ENCODE peak calls at places on chromosomes 1 and 21, in eight cellular contexts. P is PC-3; Z is psoas muscle; A is heart right ventricle; Y is CD8-positive, alpha-beta T cell; W is transverse colon; J is mammary epithelial cell; G is stomach. N is an unnamed sample.

GRCh38 chr1:6998267-6998666 is 213.0 kb downstream of the CAMTA1 start:
- DNase-seq in P (peak; percentile 37), Z (no peak), A (peak; percentile 14), Y (no peak), W (peak; percentile 33), J (no peak), G (no peak), N (peak; percentile 56)

GRCh38 chr1:89605692-89606091 is 27.2 kb upstream of the LRRC8C start:
- DNase-seq in P (peak; percentile 87), Z (no peak), A (no peak), Y (no peak), W (no peak), J (peak; percentile 85), G (no peak), N (no peak)

GRCh38 chr21:42219606-42220137 is 732 bp downstream of the ABCG1 start:
- DNase-seq in P (no peak), Z (peak; percentile 66), A (no peak), Y (peak; percentile 42), W (peak; percentile 38), J (no peak), G (peak; percentile 31), N (peak; percentile 69)

GRCh38 chr1:58620926-58621325 is 43.9 kb upstream of the TACSTD2 start:
- DNase-seq in P (peak; percentile 52), Z (no peak), A (no peak), Y (no peak), W (no peak), J (peak; percentile 47), G (no peak), N (no peak)

GRCh38 chr1:178438432-178438831 is 58.3 kb downstream of the CLEC20A start:
- DNase-seq in P (no peak), Z (no peak), A (no peak), Y (no peak), W (no peak), J (peak; percentile 47), G (no peak), N (no peak)

GRCh38 chr1:49864597-49864996 is 159.2 kb downstream of the AGBL4 start:
- DNase-seq in P (peak; percentile 7), Z (no peak), A (no peak), Y (no peak), W (no peak), J (no peak), G (no peak), N (no peak)

GRCh38 chr1:119101563-119101962 is 38.9 kb downstream of the WARS2 start:
- DNase-seq in P (no peak), Z (no peak), A (no peak), Y (no peak), W (no peak), J (peak; percentile 72), G (no peak), N (no peak)

GRCh38 chr1:21904725-21905520 is 32.2 kb downstream of the HSPG2 start:
- DNase-seq in P (peak; percentile 72), Z (peak; percentile 81), A (peak; percentile 72), Y (no peak), W (peak; percentile 82), J (peak; percentile 91), G (peak; percentile 91), N (peak; percentile 96)

GRCh38 chr1:241666419-241666818 is 14.3 kb downstream of the WDR64 start:
- DNase-seq in P (no peak), Z (no peak), A (no peak), Y (no peak), W (no peak), J (no peak), G (no peak), N (no peak)

GRCh38 chr1:212256404-212256803 is 28.8 kb upstream of the PPP2R5A start:
- DNase-seq in P (no peak), Z (no peak), A (no peak), Y (peak; percentile 51), W (no peak), J (no peak), G (no peak), N (no peak)

GRCh38 chr1:22971161-22972062 is 1.3 kb downstream of the LACTBL1 start:
- DNase-seq in P (peak; percentile 46), Z (no peak), A (no peak), Y (no peak), W (no peak), J (peak; percentile 39), G (no peak), N (no peak)

GRCh38 chr1:244675167-244675566 is 22.2 kb downstream of the DESI2 start:
- DNase-seq in P (no peak), Z (no peak), A (no peak), Y (no peak), W (no peak), J (no peak), G (no peak), N (no peak)

GRCh38 chr1:11929849-11930248 is 3.6 kb upstream of the KIAA2013 start:
- DNase-seq in P (peak; percentile 61), Z (peak; percentile 83), A (peak; percentile 76), Y (no peak), W (peak; percentile 75), J (peak; percentile 53), G (peak; percentile 77), N (peak; percentile 63)

GRCh38 chr1:32010246-32010645 is 3.4 kb upstream of the KHDRBS1 start:
- DNase-seq in P (no peak), Z (no peak), A (no peak), Y (no peak), W (no peak), J (no peak), G (no peak), N (no peak)

GRCh38 chr1:191453487-191453886 is 704.8 kb upstream of the RGS18 start:
- DNase-seq in P (no peak), Z (no peak), A (no peak), Y (no peak), W (no peak), J (no peak), G (no peak), N (no peak)

GRCh38 chr1:151760597-151761385 is 2.5 kb downstream of the MRPL9 start:
- DNase-seq in P (peak; percentile 43), Z (no peak), A (no peak), Y (no peak), W (no peak), J (peak; percentile 17), G (no peak), N (no peak)

GRCh38 chr21:16634522-16634914 is 878.3 kb upstream of the CXADR start:
- DNase-seq in P (no peak), Z (no peak), A (no peak), Y (no peak), W (no peak), J (no peak), G (no peak), N (no peak)

GRCh38 chr1:91697322-91698260 is 188.4 kb downstream of the TGFBR3 start:
- DNase-seq in P (no peak), Z (no peak), A (no peak), Y (peak; percentile 31), W (no peak), J (no peak), G (no peak), N (no peak)

GRCh38 chr1:243230914-243231313 is 24.2 kb downstream of the CEP170 start:
- DNase-seq in P (peak; percentile 58), Z (no peak), A (no peak), Y (no peak), W (no peak), J (peak; percentile 21), G (no peak), N (no peak)

GRCh38 chr1:224059897-224060462 is 53.9 kb upstream of the FBXO28 start:
- DNase-seq in P (no peak), Z (no peak), A (no peak), Y (no peak), W (no peak), J (no peak), G (no peak), N (no peak)

GRCh38 chr1:204343850-204344249 is 15.9 kb downstream of the PLEKHA6 start:
- DNase-seq in P (no peak), Z (no peak), A (no peak), Y (no peak), W (no peak), J (no peak), G (no peak), N (no peak)
- H3K4me1 ChIP-seq in P (no peaks in the 10 kb centered on the region), Z (no peaks in the 10 kb centered on the region), A (peaks cover 3% of the 10 kb centered on the region), Y (no peaks in the 10 kb centered on the region), W (peaks cover 65% of the 10 kb centered on the region), J (no peaks in the 10 kb centered on the region), G (peaks cover 36% of the 10 kb centered on the region), N (no peaks in the 10 kb centered on the region)

DNA sequence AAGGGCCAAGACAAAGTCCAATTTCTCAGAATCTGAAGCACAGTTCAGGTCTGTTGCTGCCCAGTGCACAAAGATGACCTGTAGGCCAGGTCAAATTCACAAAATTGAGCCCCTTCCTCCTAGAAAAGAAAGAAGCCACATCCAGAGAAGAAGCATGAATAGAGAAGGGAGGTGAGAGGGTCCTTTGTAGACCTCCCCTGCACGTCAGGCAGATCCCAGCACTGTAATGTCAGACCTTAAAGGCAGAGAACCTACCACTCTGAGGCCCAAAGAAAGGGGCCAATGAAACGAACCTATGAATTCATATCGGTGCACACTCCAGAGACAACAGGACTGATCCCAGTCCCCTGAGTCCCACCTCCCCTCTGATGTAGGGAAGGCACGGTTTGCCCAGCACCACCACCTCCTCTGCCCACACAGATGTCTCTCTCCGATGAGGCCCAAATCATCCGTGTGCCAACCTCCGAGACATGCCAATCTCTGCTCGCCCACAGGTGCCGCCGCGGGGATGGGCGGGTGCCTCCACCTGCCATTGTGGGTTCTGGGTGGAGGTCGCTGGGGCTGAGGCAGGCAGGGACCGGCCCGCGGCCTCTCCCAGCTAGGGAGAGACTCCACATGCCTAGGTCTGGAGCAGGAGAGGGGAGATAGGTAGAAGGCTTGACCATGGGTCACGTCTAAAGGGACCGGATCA is 42.2 kb downstream of the RRAGC start:
- DNase-seq in P (no peak), Z (no peak), A (no peak), Y (no peak), W (no peak), J (no peak), G (no peak), N (no peak)
- H3K4me3 ChIP-seq in P (no peak overlapping the region), Z (peak overlapping the region; percentile 48), A (no peak overlapping the region), Y (no peak overlapping the region), W (no peak overlapping the region), J (no peak overlapping the region), G (peak overlapping the region; percentile 46), N (no peak overlapping the region)

DNA sequence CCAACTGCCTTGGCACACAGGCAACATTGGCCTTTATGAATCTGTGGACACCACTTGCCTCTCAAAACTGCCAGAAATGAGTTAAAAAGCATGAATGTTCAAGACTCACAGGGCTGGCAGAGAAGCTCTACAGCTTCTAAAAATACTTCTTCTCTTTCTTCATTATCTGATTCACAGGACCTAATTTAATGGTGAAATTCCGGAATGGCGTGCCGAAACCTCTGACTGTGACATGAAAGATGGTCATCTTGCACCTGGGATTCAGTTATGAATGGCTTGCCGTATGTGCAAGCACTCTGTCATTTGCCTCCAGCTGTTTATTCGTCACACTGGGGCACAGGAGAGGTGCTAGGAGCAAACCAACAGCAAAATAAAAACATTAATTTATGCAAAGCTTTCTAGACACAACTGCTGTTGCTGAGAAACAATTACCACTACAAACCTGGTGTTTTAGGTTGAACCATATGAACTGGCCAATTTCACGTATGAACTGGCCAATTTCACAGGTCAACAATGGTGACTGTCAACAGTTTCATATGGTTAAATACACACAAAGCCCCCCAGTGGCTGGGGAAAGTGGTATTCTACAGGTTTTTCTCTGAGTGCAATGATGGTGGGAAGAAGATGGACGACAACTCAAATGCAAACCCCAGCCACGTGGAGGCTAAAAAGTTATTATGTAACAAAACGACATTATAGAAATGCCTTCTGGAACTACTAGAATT is 648.3 kb downstream of the KIF26B start:
- DNase-seq in P (no peak), Z (no peak), A (no peak), Y (no peak), W (no peak), J (no peak), G (no peak), N (no peak)
- TF ChIP-seq CTCF in P (no peak), Z (no peak), A (no peak), Y (no peak), W (no peak), J (no peak), G (no peak), N (no peak)

GRCh38 chr21:43370888-43371570 is 55.9 kb downstream of the SIK1 start:
- DNase-seq in P (no peak), Z (no peak), A (no peak), Y (no peak), W (no peak), J (peak; percentile 46), G (no peak), N (no peak)
- H3K4me1 ChIP-seq in P (peaks cover 12% of the 10 kb centered on the region), Z (no peaks in the 10 kb centered on the region), A (no peaks in the 10 kb centered on the region), Y (no peaks in the 10 kb centered on the region), W (no peaks in the 10 kb centered on the region), J (peaks cover 39% of the 10 kb centered on the region), G (no peaks in the 10 kb centered on the region), N (no peaks in the 10 kb centered on the region)